ENCODE peak calls at places on chromosomes 3 and 15, in four cellular contexts. X, K, A and F are unnamed samples.

GRCh38 chr15:82105458-82106205 is 59.8 kb upstream of the MEX3B start:
- DNase-seq in X (no peak), K (peak), A (peak), F (peak)

GRCh38 chr15:74276560-74276959 is 40.4 kb downstream of the CCDC33 start:
- DNase-seq in X (no peak), K (no peak), A (no peak), F (no peak)

GRCh38 chr3:108447096-108447847 is 63.1 kb downstream of the MYH15 start:
- DNase-seq in X (no peak), K (no peak), A (no peak), F (no peak)

GRCh38 chr3:44555753-44556152 is 760 bp downstream of the ZKSCAN7 start:
- DNase-seq in X (no peak), K (no peak), A (peak), F (peak)

GRCh38 chr3:124263168-124263567 is 271.2 kb upstream of the ROPN1 start:
- DNase-seq in X (no peak), K (peak), A (peak), F (peak)

GRCh38 chr15:49235446-49236207 is 65.6 kb downstream of the GALK2 start:
- DNase-seq in X (peak), K (peak), A (peak), F (peak)

GRCh38 chr3:190676477-190676876 is 162.6 kb downstream of the IL1RAP start:
- DNase-seq in X (no peak), K (peak), A (peak), F (peak)

GRCh38 chr3:12993623-12994356 is 79.4 kb downstream of the IQSEC1 start:
- DNase-seq in X (no peak), K (no peak), A (peak), F (peak)

GRCh38 chr15:52361975-52362494 is 66.4 kb upstream of the MYO5C start:
- DNase-seq in X (no peak), K (no peak), A (no peak), F (no peak)

GRCh38 chr15:70867911-70868467 is 14.0 kb upstream of the LARP6 start:
- DNase-seq in X (no peak), K (peak), A (peak), F (no peak)

GRCh38 chr3:186940965-186941364 is 10.6 kb downstream of the ST6GAL1 start:
- DNase-seq in X (no peak), K (no peak), A (no peak), F (peak)

GRCh38 chr3:38119802-38120689 is 16.9 kb downstream of the ACAA1 start:
- DNase-seq in X (no peak), K (no peak), A (no peak), F (no peak)

GRCh38 chr3:151156618-151157216 is 46.3 kb downstream of the GPR171 start:
- DNase-seq in X (no peak), K (peak), A (peak), F (peak)

GRCh38 chr15:68371851-68372250 is 60.1 kb downstream of the ITGA11 start:
- DNase-seq in X (no peak), K (no peak), A (no peak), F (no peak)

GRCh38 chr3:17307482-17307881 is 422.7 kb downstream of the PLCL2 start:
- DNase-seq in X (no peak), K (no peak), A (no peak), F (no peak)

GRCh38 chr3:167876603-167877325 is 141.2 kb downstream of the SERPINI1 start:
- DNase-seq in X (no peak), K (peak), A (peak), F (peak)

GRCh38 chr15:48096813-48097212 is 24.0 kb upstream of the SLC24A5 start:
- DNase-seq in X (no peak), K (peak), A (peak), F (peak)

GRCh38 chr3:62214850-62215249 is 158.5 kb downstream of the FEZF2 start:
- DNase-seq in X (no peak), K (no peak), A (no peak), F (no peak)

GRCh38 chr3:136931587-136931986 is 26.2 kb upstream of the IL20RB start:
- DNase-seq in X (no peak), K (no peak), A (no peak), F (no peak)

GRCh38 chr3:132570011-132570410 is 27.1 kb upstream of the ACKR4 start:
- DNase-seq in X (no peak), K (no peak), A (no peak), F (no peak)

GRCh38 chr3:151798476-151798875 is 15.4 kb upstream of the AADAC start:
- DNase-seq in X (no peak), K (peak), A (no peak), F (no peak)

GRCh38 chr3:50133283-50133615 is 21.9 kb upstream of the SEMA3F start:
- DNase-seq in X (no peak), K (no peak), A (no peak), F (no peak)

GRCh38 chr3:142888099-142888483 is 792 bp downstream of the PCOLCE2 start:
- DNase-seq in X (no peak), K (peak), A (peak), F (peak)

GRCh38 chr3:18442743-18443669 is 17.9 kb upstream of the SATB1 start:
- DNase-seq in X (no peak), K (no peak), A (no peak), F (no peak)

GRCh38 chr3:133083395-133083794 is 45.2 kb downstream of the TMEM108 start:
- DNase-seq in X (no peak), K (no peak), A (no peak), F (no peak)

GRCh38 chr3:18122264-18122663 is 302.9 kb downstream of the SATB1 start:
- DNase-seq in X (no peak), K (no peak), A (peak), F (no peak)

GRCh38 chr3:64696896-64697295 is 9.1 kb upstream of the ADAMTS9 start:
- DNase-seq in X (no peak), K (no peak), A (no peak), F (no peak)

GRCh38 chr3:24042174-24042878 is 97.2 kb downstream of the NR1D2 start:
- DNase-seq in X (no peak), K (no peak), A (peak), F (peak)

GRCh38 chr3:17908399-17909191 is 166.2 kb upstream of the TBC1D5 start:
- DNase-seq in X (no peak), K (no peak), A (no peak), F (no peak)

GRCh38 chr3:114850913-114851312 is 296.2 kb downstream of the ZBTB20 start:
- DNase-seq in X (no peak), K (no peak), A (peak), F (no peak)

GRCh38 chr3:124878561-124879394 is 8.4 kb downstream of the ITGB5 start:
- DNase-seq in X (no peak), K (peak), A (peak), F (peak)

GRCh38 chr15:63107895-63108546 is 13.6 kb upstream of the LACTB start:
- DNase-seq in X (no peak), K (peak), A (peak), F (peak)

GRCh38 chr15:70762469-70763119 is 764 bp downstream of the UACA start:
- DNase-seq in X (no peak), K (peak), A (peak), F (no peak)

GRCh38 chr15:27831384-27832262 is 267.5 kb downstream of the OCA2 start:
- DNase-seq in X (no peak), K (no peak), A (no peak), F (no peak)

GRCh38 chr3:3923619-3924018 is 124.4 kb downstream of the LRRN1 start:
- DNase-seq in X (no peak), K (no peak), A (no peak), F (no peak)

GRCh38 chr3:124845406-124845805 is 41.8 kb downstream of the ITGB5 start:
- DNase-seq in X (no peak), K (peak), A (peak), F (peak)